ENCODE peak calls at places on chromosomes 16 and 17, in ten cellular contexts. B is tibial nerve, U is fibroblast of lung, T is mucosa of descending colon, P is heart right ventricle, M is adrenal gland, F is OCI-LY7, W is body of pancreas, J is transverse colon, Z is left ventricle myocardium inferior. S is an unnamed sample.

GRCh38 chr17:48153711-48154642 is 46.4 kb downstream of the SNX11 start:
- DNase-seq in W (peak; percentile 69), Z (no peak), J (peak; percentile 68), F (peak; percentile 47), P (no peak), B (no peak), M (peak; percentile 46), T (peak; percentile 67), U (peak; percentile 71), S (no peak)

GRCh38 chr16:24980077-24980793 is 34.9 kb downstream of the ARHGAP17 start:
- DNase-seq in T (no peak), J (no peak), U (no peak), B (no peak), Z (no peak), P (peak; percentile 54), M (no peak), F (peak; percentile 43), W (no peak), S (no peak)

GRCh38 chr17:49525831-49526741 is 31.0 kb downstream of the NGFR start:
- DNase-seq in P (no peak), Z (peak; percentile 50), J (no peak), U (no peak), W (no peak), F (no peak), M (peak; percentile 12), B (no peak), T (no peak), S (no peak)

GRCh38 chr16:28166394-28167208 is 45.2 kb downstream of the XPO6 start:
- DNase-seq in B (no peak), M (no peak), T (no peak), F (no peak), P (no peak), J (no peak), U (no peak), Z (no peak), W (no peak), S (no peak)

GRCh38 chr17:5745091-5745820 is 160.9 kb upstream of the NLRP1 start:
- DNase-seq in M (no peak), P (no peak), Z (no peak), F (no peak), W (no peak), T (no peak), J (no peak), U (no peak), B (no peak), S (no peak)

GRCh38 chr16:79767597-79768280 is 167.2 kb upstream of the MAF start:
- DNase-seq in U (peak; percentile 64), F (no peak), J (peak; percentile 57), W (no peak), Z (no peak), M (no peak), B (peak; percentile 9), P (no peak), T (peak; percentile 59), S (no peak)

GRCh38 chr16:48949636-48950035 is 332.0 kb downstream of the CBLN1 start:
- DNase-seq in W (no peak), M (no peak), J (no peak), Z (no peak), P (no peak), F (no peak), T (no peak), U (peak; percentile 18), B (no peak), S (no peak)

GRCh38 chr17:2174471-2175293 is 119.8 kb downstream of the HIC1 start:
- DNase-seq in M (peak; percentile 81), P (peak; percentile 79), J (peak; percentile 25), Z (peak; percentile 81), U (peak; percentile 100), B (no peak), F (no peak), T (peak; percentile 49), W (peak; percentile 38), S (no peak)

GRCh38 chr16:87470332-87470731 is 22.5 kb downstream of the ZCCHC14 start:
- DNase-seq in P (no peak), F (no peak), Z (no peak), T (no peak), B (no peak), M (no peak), U (no peak), J (no peak), W (no peak), S (no peak)

GRCh38 chr16:79062336-79062735 is 538.2 kb downstream of the MAF start:
- DNase-seq in Z (no peak), U (no peak), B (no peak), T (no peak), M (no peak), P (no peak), W (no peak), F (no peak), J (no peak), S (no peak)

GRCh38 chr17:78759203-78759968 is 22.7 kb downstream of the CYTH1 start:
- DNase-seq in P (peak; percentile 72), M (peak; percentile 55), U (peak; percentile 57), F (peak; percentile 93), T (peak; percentile 63), J (peak; percentile 82), W (peak; percentile 77), Z (peak; percentile 74), B (no peak), S (no peak)

GRCh38 chr16:59849716-59850115 is 1115.6 kb upstream of the GOT2 start:
- DNase-seq in Z (no peak), U (no peak), B (no peak), T (no peak), J (no peak), M (no peak), F (no peak), W (no peak), P (no peak), S (no peak)

GRCh38 chr17:8572767-8573166 is 57.8 kb downstream of the MYH10 start:
- DNase-seq in U (peak; percentile 39), J (no peak), M (no peak), Z (no peak), T (no peak), B (no peak), F (no peak), W (no peak), P (no peak), S (no peak)

GRCh38 chr17:78387982-78388941 is 9.8 kb downstream of the PGS1 start:
- DNase-seq in T (no peak), B (no peak), M (no peak), F (peak; percentile 76), Z (peak; percentile 43), U (peak; percentile 61), J (peak; percentile 37), P (peak; percentile 65), W (no peak), S (no peak)

GRCh38 chr17:1979182-1979980 is 45.8 kb downstream of the RTN4RL1 start:
- DNase-seq in F (no peak), P (no peak), J (no peak), B (no peak), U (no peak), M (peak; percentile 57), T (no peak), W (no peak), Z (no peak), S (no peak)

GRCh38 chr17:47717261-47717697 is 15.8 kb upstream of the TBX21 start:
- DNase-seq in W (no peak), B (no peak), F (no peak), T (peak; percentile 27), U (no peak), M (no peak), Z (no peak), J (no peak), P (no peak), S (no peak)

DNA sequence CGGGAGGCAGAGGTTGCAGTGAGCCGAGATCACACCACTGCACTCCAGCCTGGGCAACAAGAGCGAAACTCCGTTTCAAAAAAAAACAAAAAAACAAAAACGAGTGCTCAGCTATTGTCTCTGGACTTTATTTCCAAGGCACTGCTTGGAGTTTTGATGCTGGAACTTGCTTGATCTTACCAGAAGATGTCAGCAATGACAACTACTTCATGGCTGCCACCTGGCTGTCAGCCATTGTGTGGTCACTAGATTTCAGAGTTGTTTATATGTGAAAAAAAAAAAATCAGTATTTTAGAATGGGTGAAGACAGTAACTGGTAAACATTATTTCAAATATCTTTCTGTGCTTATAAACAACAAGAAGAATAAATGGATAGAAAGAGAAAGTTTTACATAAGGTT is 26.3 kb upstream of the OR4D1 start:
- DNase-seq in U (peak; percentile 46), Z (no peak), B (no peak), F (peak; percentile 39), P (no peak), T (no peak), W (no peak), M (no peak), J (no peak), S (no peak)
- TF ChIP-seq CTCF in U (no peak), Z (peak; percentile 39), B (no peak), F (peak; percentile 67), P (peak; percentile 30), T (no peak), W (no peak), M (no peak), J (no peak), S (no peak)

DNA sequence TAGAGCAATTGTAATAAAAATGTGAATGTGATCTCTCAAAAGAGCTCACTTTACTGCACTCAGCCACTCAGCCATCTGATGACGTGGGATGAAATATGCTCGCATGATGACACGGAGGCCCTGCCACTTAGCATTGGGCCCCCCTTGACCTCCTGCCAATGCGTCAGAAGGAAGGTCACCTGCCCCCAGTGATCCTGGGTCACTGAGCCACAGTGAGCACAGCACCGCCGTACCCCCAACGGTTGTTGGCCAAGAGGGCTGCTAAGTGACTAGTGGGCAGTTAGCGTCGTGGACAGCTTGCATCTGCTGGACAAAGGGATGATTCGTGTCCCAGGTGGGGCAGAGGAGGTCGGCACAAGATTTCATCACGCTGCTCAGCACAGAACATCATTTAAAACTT is 22.9 kb downstream of the ZC3H18 start:
- DNase-seq in Z (no peak), T (no peak), U (no peak), W (no peak), B (no peak), J (no peak), F (no peak), M (no peak), P (no peak), S (no peak)
- H3K36me3 ChIP-seq in Z (peaks cover 32% of the 10 kb centered on the region), T (no peaks in the 10 kb centered on the region), U (peaks cover 13% of the 10 kb centered on the region), W (peaks cover 9% of the 10 kb centered on the region), B (peaks cover 51% of the 10 kb centered on the region), J (no peaks in the 10 kb centered on the region), F (peaks cover 68% of the 10 kb centered on the region), M (no peaks in the 10 kb centered on the region), P (no peaks in the 10 kb centered on the region), S (peaks cover 16% of the 10 kb centered on the region)

GRCh38 chr16:89183463-89183862 is 11.9 kb downstream of the CDH15 start:
- DNase-seq in W (no peak), Z (no peak), T (no peak), B (no peak), F (no peak), U (no peak), J (no peak), P (no peak), M (no peak), S (no peak)
- TF ChIP-seq CTCF in W (no peak), Z (no peak), T (no peak), B (no peak), F (no peak), U (no peak), J (no peak), P (no peak), M (no peak), S (no peak)

DNA sequence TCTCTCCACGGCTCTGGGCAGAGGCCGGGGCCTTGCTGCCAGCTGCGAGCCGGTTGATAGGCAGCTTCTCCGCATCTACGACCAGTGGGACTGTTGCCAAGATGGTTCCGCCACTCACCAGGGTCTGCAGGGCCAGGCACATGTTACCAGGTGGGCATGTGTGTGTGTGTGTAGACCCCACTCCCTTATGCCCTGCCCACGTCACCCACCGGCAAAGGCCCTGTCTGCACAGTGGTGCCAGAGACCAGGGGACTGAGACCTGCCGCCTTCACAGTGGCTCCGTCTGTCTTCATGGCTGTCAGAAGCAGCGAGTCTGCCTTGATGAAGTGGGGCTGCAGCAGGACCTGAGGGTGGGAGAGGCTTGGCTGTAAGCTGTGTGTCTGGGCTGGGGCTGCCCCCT is 17.7 kb downstream of the SREBF1 start:
- DNase-seq in W (no peak), Z (no peak), B (no peak), U (no peak), J (no peak), F (no peak), P (no peak), T (no peak), M (peak; percentile 62), S (no peak)
- H3K36me3 ChIP-seq in W (peaks cover 8% of the 10 kb centered on the region), Z (peaks cover 55% of the 10 kb centered on the region), B (peaks cover 66% of the 10 kb centered on the region), U (peaks cover 39% of the 10 kb centered on the region), J (no peaks in the 10 kb centered on the region), F (peaks cover 82% of the 10 kb centered on the region), P (no peaks in the 10 kb centered on the region), T (peaks cover 7% of the 10 kb centered on the region), M (no peaks in the 10 kb centered on the region), S (peaks cover 39% of the 10 kb centered on the region)

S was measured in BJ.